ENCODE peak calls at places on chromosomes 16 and 17, in ten cellular contexts. U is DND-41, D is stomach, Q is HFF-Myc, W is foreskin fibroblast, E is right atrium auricular region, N is neural progenitor cell, V is body of pancreas, S is astrocyte of the spinal cord, B is pancreas. J is an unnamed sample.

GRCh38 chr16:85066346-85066885 is 38.8 kb downstream of the KIAA0513 start:
- DNase-seq in U (no peak), D (no peak), Q (no peak), W (no peak), E (no peak), N (no peak), V (no peak), S (no peak), B (no peak), J (no peak)

GRCh38 chr17:82603981-82604448 is 44.2 kb downstream of the WDR45B start:
- DNase-seq in U (no peak), D (peak), Q (no peak), W (no peak), E (peak), N (no peak), V (peak), S (no peak), B (no peak), J (no peak)

GRCh38 chr17:19554393-19554792 is 20.7 kb downstream of the SLC47A1 start:
- DNase-seq in U (no peak), D (no peak), Q (no peak), W (peak), E (peak), N (no peak), V (no peak), S (no peak), B (no peak), J (no peak)

GRCh38 chr16:86494565-86495356 is 15.6 kb upstream of the FOXF1 start:
- DNase-seq in U (no peak), D (no peak), Q (no peak), W (no peak), E (no peak), N (peak), V (no peak), S (no peak), B (no peak), J (no peak)

GRCh38 chr16:87235810-87236515 is 81.2 kb downstream of the C16orf95 start:
- DNase-seq in U (peak), D (no peak), Q (no peak), W (no peak), E (no peak), N (peak), V (no peak), S (no peak), B (no peak), J (no peak)

GRCh38 chr16:68367891-68368601 is 57.2 kb downstream of the PRMT7 start:
- DNase-seq in U (peak), D (no peak), Q (no peak), W (no peak), E (no peak), N (no peak), V (no peak), S (no peak), B (no peak), J (no peak)

GRCh38 chr16:57187508-57187854 is 1.4 kb downstream of the RSPRY1 start:
- DNase-seq in U (no peak), D (no peak), Q (no peak), W (no peak), E (no peak), N (no peak), V (peak), S (peak), B (no peak), J (no peak)

GRCh38 chr16:74577882-74578366 is 29.0 kb downstream of the GLG1 start:
- DNase-seq in U (no peak), D (no peak), Q (peak), W (peak), E (no peak), N (no peak), V (no peak), S (peak), B (no peak), J (no peak)

GRCh38 chr17:27105636-27106035 is 188.3 kb upstream of the WSB1 start:
- DNase-seq in U (no peak), D (no peak), Q (no peak), W (no peak), E (no peak), N (no peak), V (no peak), S (no peak), B (no peak), J (no peak)

GRCh38 chr17:42311240-42312034 is 23.1 kb downstream of the STAT5A start:
- DNase-seq in U (no peak), D (peak), Q (peak), W (peak), E (peak), N (peak), V (peak), S (peak), B (peak), J (no peak)

GRCh38 chr17:79406316-79406715 is 204.5 kb downstream of the RBFOX3 start:
- DNase-seq in U (no peak), D (no peak), Q (no peak), W (no peak), E (no peak), N (no peak), V (no peak), S (no peak), B (no peak), J (no peak)

GRCh38 chr16:79066621-79067020 is 533.9 kb downstream of the MAF start:
- DNase-seq in U (no peak), D (peak), Q (no peak), W (no peak), E (no peak), N (peak), V (peak), S (no peak), B (peak), J (no peak)

GRCh38 chr17:43832976-43833829 is at the start of gene MPP3:
- DNase-seq in U (no peak), D (peak), Q (no peak), W (peak), E (no peak), N (peak), V (peak), S (peak), B (peak), J (no peak)

GRCh38 chr17:72527819-72528218 is 407.0 kb downstream of the SOX9 start:
- DNase-seq in U (no peak), D (no peak), Q (no peak), W (no peak), E (no peak), N (no peak), V (no peak), S (no peak), B (no peak), J (no peak)

GRCh38 chr16:12901597-12902436 is at the start of gene SHISA9:
- DNase-seq in U (no peak), D (no peak), Q (no peak), W (peak), E (no peak), N (peak), V (no peak), S (no peak), B (no peak), J (no peak)

GRCh38 chr17:71535311-71535710 is 585.5 kb upstream of the SOX9 start:
- DNase-seq in U (no peak), D (no peak), Q (no peak), W (no peak), E (no peak), N (no peak), V (no peak), S (no peak), B (no peak), J (no peak)

GRCh38 chr16:66427451-66427860 is 361 bp downstream of the BEAN1 start:
- DNase-seq in U (no peak), D (no peak), Q (no peak), W (no peak), E (no peak), N (no peak), V (no peak), S (no peak), B (no peak), J (no peak)

GRCh38 chr16:66430214-66430613 is 3.1 kb downstream of the BEAN1 start:
- DNase-seq in U (no peak), D (no peak), Q (no peak), W (no peak), E (no peak), N (no peak), V (no peak), S (no peak), B (no peak), J (no peak)

GRCh38 chr16:66428682-66429251 is 1.7 kb downstream of the BEAN1 start:
- DNase-seq in U (no peak), D (no peak), Q (no peak), W (no peak), E (no peak), N (no peak), V (no peak), S (no peak), B (no peak), J (no peak)

GRCh38 chr16:66427871-66428681 is 981 bp downstream of the BEAN1 start:
- DNase-seq in U (no peak), D (no peak), Q (no peak), W (peak), E (no peak), N (peak), V (no peak), S (no peak), B (no peak), J (no peak)

GRCh38 chr16:66429290-66429962 is 2.3 kb downstream of the BEAN1 start:
- DNase-seq in U (no peak), D (no peak), Q (no peak), W (no peak), E (no peak), N (peak), V (no peak), S (no peak), B (no peak), J (no peak)
- TF ChIP-seq CTCF in U (no peak), D (no peak), Q (peak), W (no peak), E (no peak), N (peak), V (no peak), S (peak), B (no peak), J (no peak)

GRCh38 chr17:32355649-32356377 is 5.9 kb downstream of the ZNF207 start:
- DNase-seq in U (no peak), D (no peak), Q (no peak), W (peak), E (no peak), N (no peak), V (no peak), S (no peak), B (no peak), J (no peak)
- H3K4me3 ChIP-seq in U (peak), D (peak), Q (no peak), W (no peak), E (peak), N (no peak), V (no peak), S (no peak), B (peak), J (no peak)

GRCh38 chr17:81576621-81577277 is 24.6 kb upstream of the FAAP100 start:
- DNase-seq in U (no peak), D (no peak), Q (no peak), W (peak), E (no peak), N (no peak), V (no peak), S (peak), B (no peak), J (peak)
- TF ChIP-seq CTCF in U (no peak), D (no peak), Q (no peak), W (no peak), E (no peak), N (no peak), V (no peak), S (no peak), B (no peak), J (no peak)

GRCh38 chr17:1197781-1198490 is 18.2 kb upstream of the ABR start:
- DNase-seq in U (peak), D (peak), Q (no peak), W (peak), E (peak), N (no peak), V (peak), S (peak), B (no peak), J (no peak)

GRCh38 chr17:1200440-1200839 is 20.7 kb upstream of the ABR start:
- DNase-seq in U (no peak), D (no peak), Q (no peak), W (no peak), E (no peak), N (no peak), V (no peak), S (no peak), B (no peak), J (no peak)

GRCh38 chr17:1197379-1197778 is 17.6 kb upstream of the ABR start:
- DNase-seq in U (peak), D (no peak), Q (no peak), W (peak), E (no peak), N (no peak), V (no peak), S (peak), B (no peak), J (no peak)

GRCh38 chr17:1193300-1193699 is 13.5 kb upstream of the ABR start:
- DNase-seq in U (no peak), D (no peak), Q (no peak), W (no peak), E (no peak), N (no peak), V (no peak), S (no peak), B (no peak), J (no peak)

GRCh38 chr17:1196946-1197345 is 17.2 kb upstream of the ABR start:
- DNase-seq in U (no peak), D (no peak), Q (no peak), W (no peak), E (no peak), N (no peak), V (no peak), S (no peak), B (no peak), J (no peak)
- H3K4me3 ChIP-seq in U (peak), D (no peak), Q (no peak), W (no peak), E (no peak), N (no peak), V (no peak), S (no peak), B (no peak), J (no peak)

DNA sequence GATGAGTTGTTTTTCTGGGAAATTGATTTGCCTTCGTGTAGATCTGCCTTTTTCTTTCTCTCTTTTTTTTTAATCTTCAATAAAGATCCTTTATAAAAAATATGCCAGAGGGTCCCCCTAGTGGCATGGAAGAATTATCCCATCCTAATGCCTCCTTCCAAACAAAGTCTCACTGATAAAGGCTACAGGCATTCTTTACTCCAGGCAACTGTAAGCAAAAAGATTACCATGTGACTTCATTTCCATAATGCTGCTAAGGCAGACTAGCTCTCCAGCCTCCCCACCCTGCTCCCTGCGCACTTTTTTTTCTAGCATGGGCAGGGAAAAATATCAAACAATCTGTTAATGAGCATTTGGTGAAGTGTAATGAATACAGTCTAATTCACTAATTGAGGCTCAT is 220.2 kb upstream of the CDH8 start:
- DNase-seq in U (no peak), D (no peak), Q (no peak), W (no peak), E (no peak), N (peak), V (no peak), S (no peak), B (no peak), J (no peak)
- TF ChIP-seq CTCF in U (peak), D (no peak), Q (no peak), W (peak), E (no peak), N (peak), V (no peak), S (peak), B (peak), J (peak)

GRCh38 chr17:37754363-37754762 is 9.5 kb upstream of the HNF1B start:
- DNase-seq in U (no peak), D (no peak), Q (no peak), W (no peak), E (no peak), N (no peak), V (no peak), S (no peak), B (no peak), J (no peak)

GRCh38 chr17:37746617-37747016 is 1.8 kb upstream of the HNF1B start:
- DNase-seq in U (no peak), D (no peak), Q (no peak), W (no peak), E (no peak), N (no peak), V (no peak), S (no peak), B (no peak), J (no peak)

GRCh38 chr17:37747222-37747621 is 2.4 kb upstream of the HNF1B start:
- DNase-seq in U (no peak), D (no peak), Q (no peak), W (no peak), E (no peak), N (no peak), V (no peak), S (no peak), B (no peak), J (no peak)

GRCh38 chr17:37752482-37752881 is 7.6 kb upstream of the HNF1B start:
- DNase-seq in U (no peak), D (no peak), Q (no peak), W (peak), E (no peak), N (no peak), V (peak), S (peak), B (no peak), J (no peak)

GRCh38 chr17:37750768-37751466 is 6.1 kb upstream of the HNF1B start:
- DNase-seq in U (no peak), D (no peak), Q (no peak), W (no peak), E (no peak), N (no peak), V (peak), S (no peak), B (no peak), J (no peak)
- H3K4me3 ChIP-seq in U (no peak), D (no peak), Q (no peak), W (no peak), E (no peak), N (no peak), V (no peak), S (no peak), B (no peak), J (no peak)

GRCh38 chr16:1981972-1982574 is 804 bp upstream of the NOXO1 start:
- DNase-seq in U (no peak), D (no peak), Q (no peak), W (no peak), E (no peak), N (no peak), V (peak), S (no peak), B (no peak), J (no peak)

GRCh38 chr16:1985466-1986150 is 1.6 kb downstream of the GFER start:
- DNase-seq in U (no peak), D (no peak), Q (no peak), W (no peak), E (no peak), N (no peak), V (no peak), S (no peak), B (no peak), J (no peak)

GRCh38 chr16:1984347-1985225 is 593 bp downstream of the GFER start:
- DNase-seq in U (no peak), D (no peak), Q (no peak), W (peak), E (no peak), N (peak), V (peak), S (no peak), B (peak), J (no peak)

GRCh38 chr16:1983053-1983543 is 895 bp upstream of the GFER start:
- DNase-seq in U (no peak), D (no peak), Q (no peak), W (no peak), E (no peak), N (no peak), V (no peak), S (no peak), B (no peak), J (no peak)

DNA sequence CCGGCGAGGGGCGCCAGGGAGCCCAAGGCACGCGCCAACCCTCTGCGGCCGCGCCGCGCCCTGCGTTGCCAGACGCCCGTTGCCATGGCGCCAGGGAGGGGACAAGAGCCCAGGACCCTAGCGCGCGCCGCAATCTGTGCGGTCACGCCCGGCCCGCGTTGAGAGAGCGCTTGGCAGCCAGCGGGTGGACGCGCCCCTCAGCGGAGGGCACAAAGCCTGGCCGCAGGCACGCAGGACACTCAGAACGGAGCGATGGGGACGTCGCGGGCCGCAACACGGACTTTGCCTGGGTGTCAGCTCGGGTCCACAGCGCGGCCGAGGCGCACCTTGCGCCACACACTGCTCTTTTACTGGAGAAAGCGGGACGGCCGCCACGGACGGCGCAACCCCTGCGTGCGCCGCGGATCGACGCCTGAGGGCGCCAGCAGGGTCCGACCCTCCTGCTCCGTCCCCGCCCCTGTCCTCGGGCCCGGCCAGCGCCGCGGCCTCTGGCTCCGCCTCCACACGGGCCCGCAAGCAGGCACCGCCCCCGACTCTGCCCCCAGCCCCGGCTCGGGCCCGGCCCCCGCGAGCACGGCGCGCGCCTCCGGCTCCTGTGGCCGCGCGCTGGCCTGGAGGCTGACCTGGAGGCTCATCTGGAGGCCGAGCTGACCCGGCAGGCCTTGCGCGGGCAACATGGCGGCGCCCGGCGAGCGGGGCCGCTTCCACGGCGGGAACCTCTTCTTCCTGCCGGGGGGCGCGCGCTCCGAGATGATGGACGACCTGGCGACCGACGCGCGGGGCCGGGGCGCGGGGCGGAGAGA is at the start of gene GFER:
- DNase-seq in U (peak), D (peak), Q (peak), W (peak), E (peak), N (peak), V (peak), S (peak), B (peak), J (peak)
- TF ChIP-seq CTCF in U (peak), D (no peak), Q (no peak), W (peak), E (no peak), N (peak), V (peak), S (peak), B (peak), J (peak)

GRCh38 chr17:76255801-76256429 is 9.2 kb upstream of the UBALD2 start:
- DNase-seq in U (no peak), D (no peak), Q (no peak), W (peak), E (no peak), N (no peak), V (no peak), S (no peak), B (no peak), J (no peak)
- H3K4me3 ChIP-seq in U (no peak), D (no peak), Q (no peak), W (no peak), E (no peak), N (no peak), V (no peak), S (no peak), B (no peak), J (no peak)